ENCODE peak calls at places on chromosomes 7 and 10, in nine cellular contexts. One of them, this sample, is unnamed.

GRCh38 chr7:131727189-131727588 is 170.8 kb upstream of the PODXL start:
- DNase-seq in Panc1: no peak
- DNase-seq in stomach: no peak
- DNase-seq in GM12864: no peak
- DNase-seq in dorsolateral prefrontal cortex: no peak
- DNase-seq in lung: no peak
- DNase-seq in fibroblast of mammary gland: no peak
- DNase-seq in coronary artery: peak
- DNase-seq in body of pancreas: no peak
- DNase-seq in this sample: no peak

GRCh38 chr7:157770716-157771320 is 434.0 kb downstream of the DNAJB6 start:
- DNase-seq in Panc1: no peak
- DNase-seq in stomach: no peak
- DNase-seq in dorsolateral prefrontal cortex: no peak
- DNase-seq in coronary artery: no peak
- DNase-seq in fibroblast of mammary gland: no peak
- DNase-seq in GM12864: no peak
- DNase-seq in lung: no peak
- DNase-seq in body of pancreas: no peak
- DNase-seq in this sample: no peak

GRCh38 chr10:98382691-98383101 is 32.3 kb downstream of the PYROXD2 start:
- DNase-seq in fibroblast of mammary gland: no peak
- DNase-seq in coronary artery: no peak
- DNase-seq in GM12864: no peak
- DNase-seq in stomach: no peak
- DNase-seq in Panc1: no peak
- DNase-seq in lung: no peak
- DNase-seq in dorsolateral prefrontal cortex: no peak
- DNase-seq in body of pancreas: no peak
- DNase-seq in this sample: no peak

GRCh38 chr7:43138710-43139601 is 26.5 kb downstream of the HECW1 start:
- DNase-seq in dorsolateral prefrontal cortex: no peak
- DNase-seq in stomach: no peak
- DNase-seq in Panc1: no peak
- DNase-seq in GM12864: no peak
- DNase-seq in fibroblast of mammary gland: peak
- DNase-seq in coronary artery: no peak
- DNase-seq in body of pancreas: no peak
- DNase-seq in lung: no peak
- DNase-seq in this sample: no peak

GRCh38 chr10:50561266-50561665 is 62.5 kb downstream of the SGMS1 start:
- DNase-seq in lung: no peak
- DNase-seq in body of pancreas: peak
- DNase-seq in GM12864: no peak
- DNase-seq in coronary artery: no peak
- DNase-seq in Panc1: no peak
- DNase-seq in dorsolateral prefrontal cortex: no peak
- DNase-seq in fibroblast of mammary gland: peak
- DNase-seq in stomach: no peak
- DNase-seq in this sample: no peak

GRCh38 chr10:12510566-12510965 is 161.2 kb downstream of the CAMK1D start:
- DNase-seq in body of pancreas: no peak
- DNase-seq in coronary artery: peak
- DNase-seq in fibroblast of mammary gland: no peak
- DNase-seq in dorsolateral prefrontal cortex: peak
- DNase-seq in lung: no peak
- DNase-seq in GM12864: no peak
- DNase-seq in stomach: no peak
- DNase-seq in Panc1: no peak
- DNase-seq in this sample: no peak

GRCh38 chr10:69867699-69868558 is 66.2 kb downstream of the COL13A1 start:
- DNase-seq in coronary artery: no peak
- DNase-seq in fibroblast of mammary gland: no peak
- DNase-seq in GM12864: no peak
- DNase-seq in dorsolateral prefrontal cortex: no peak
- DNase-seq in Panc1: no peak
- DNase-seq in body of pancreas: no peak
- DNase-seq in stomach: no peak
- DNase-seq in lung: no peak
- DNase-seq in this sample: no peak

GRCh38 chr7:75920431-75921161 is 5.6 kb downstream of the POR start:
- DNase-seq in GM12864: no peak
- DNase-seq in Panc1: no peak
- DNase-seq in lung: no peak
- DNase-seq in stomach: peak
- DNase-seq in body of pancreas: no peak
- DNase-seq in dorsolateral prefrontal cortex: no peak
- DNase-seq in fibroblast of mammary gland: peak
- DNase-seq in coronary artery: no peak
- DNase-seq in this sample: no peak

GRCh38 chr7:27576360-27576944 is 86.2 kb downstream of the HIBADH start:
- DNase-seq in body of pancreas: no peak
- DNase-seq in coronary artery: no peak
- DNase-seq in fibroblast of mammary gland: peak
- DNase-seq in Panc1: peak
- DNase-seq in stomach: no peak
- DNase-seq in dorsolateral prefrontal cortex: no peak
- DNase-seq in lung: no peak
- DNase-seq in GM12864: no peak
- DNase-seq in this sample: peak

GRCh38 chr7:153475240-153475639 is 577.0 kb upstream of the DPP6 start:
- DNase-seq in body of pancreas: no peak
- DNase-seq in lung: no peak
- DNase-seq in GM12864: no peak
- DNase-seq in dorsolateral prefrontal cortex: no peak
- DNase-seq in coronary artery: no peak
- DNase-seq in stomach: no peak
- DNase-seq in fibroblast of mammary gland: no peak
- DNase-seq in Panc1: no peak
- DNase-seq in this sample: no peak

GRCh38 chr10:25017661-25018060 is 1.2 kb downstream of the THNSL1 start:
- DNase-seq in lung: no peak
- DNase-seq in Panc1: no peak
- DNase-seq in GM12864: no peak
- DNase-seq in dorsolateral prefrontal cortex: no peak
- DNase-seq in fibroblast of mammary gland: no peak
- DNase-seq in body of pancreas: no peak
- DNase-seq in stomach: no peak
- DNase-seq in coronary artery: no peak
- DNase-seq in this sample: no peak

GRCh38 chr7:133753513-133753912 is 373.6 kb upstream of the LRGUK start:
- DNase-seq in Panc1: no peak
- DNase-seq in coronary artery: no peak
- DNase-seq in body of pancreas: no peak
- DNase-seq in lung: no peak
- DNase-seq in GM12864: no peak
- DNase-seq in stomach: no peak
- DNase-seq in fibroblast of mammary gland: no peak
- DNase-seq in dorsolateral prefrontal cortex: no peak
- DNase-seq in this sample: no peak

GRCh38 chr10:88793747-88794299 is 8.7 kb upstream of the LIPM start:
- DNase-seq in lung: no peak
- DNase-seq in Panc1: no peak
- DNase-seq in GM12864: no peak
- DNase-seq in coronary artery: no peak
- DNase-seq in stomach: no peak
- DNase-seq in dorsolateral prefrontal cortex: no peak
- DNase-seq in fibroblast of mammary gland: peak
- DNase-seq in body of pancreas: no peak
- DNase-seq in this sample: peak

GRCh38 chr10:132746801-132747625 is 38.9 kb downstream of the NKX6-2 start:
- DNase-seq in GM12864: no peak
- DNase-seq in stomach: no peak
- DNase-seq in fibroblast of mammary gland: no peak
- DNase-seq in body of pancreas: no peak
- DNase-seq in coronary artery: no peak
- DNase-seq in dorsolateral prefrontal cortex: no peak
- DNase-seq in lung: no peak
- DNase-seq in Panc1: no peak
- DNase-seq in this sample: no peak

GRCh38 chr10:131983780-131984179 is 2.1 kb upstream of the BNIP3 start:
- DNase-seq in GM12864: no peak
- DNase-seq in lung: no peak
- DNase-seq in body of pancreas: no peak
- DNase-seq in dorsolateral prefrontal cortex: no peak
- DNase-seq in stomach: no peak
- DNase-seq in fibroblast of mammary gland: peak
- DNase-seq in coronary artery: no peak
- DNase-seq in Panc1: peak
- DNase-seq in this sample: no peak

GRCh38 chr7:42170724-42171123 is 66.3 kb downstream of the GLI3 start:
- DNase-seq in coronary artery: no peak
- DNase-seq in lung: no peak
- DNase-seq in GM12864: no peak
- DNase-seq in dorsolateral prefrontal cortex: no peak
- DNase-seq in fibroblast of mammary gland: peak
- DNase-seq in body of pancreas: no peak
- DNase-seq in stomach: no peak
- DNase-seq in Panc1: no peak
- DNase-seq in this sample: no peak

GRCh38 chr7:45709168-45710034 is 135.2 kb downstream of the ADCY1 start:
- DNase-seq in lung: peak
- DNase-seq in GM12864: no peak
- DNase-seq in dorsolateral prefrontal cortex: no peak
- DNase-seq in stomach: peak
- DNase-seq in coronary artery: peak
- DNase-seq in body of pancreas: peak
- DNase-seq in Panc1: no peak
- DNase-seq in fibroblast of mammary gland: peak
- DNase-seq in this sample: no peak
- TF ChIP-seq CTCF in lung: no peak
- TF ChIP-seq CTCF in GM12864: no peak
- TF ChIP-seq CTCF in dorsolateral prefrontal cortex: no peak
- TF ChIP-seq CTCF in stomach: no peak
- TF ChIP-seq CTCF in coronary artery: no peak
- TF ChIP-seq CTCF in body of pancreas: no peak
- TF ChIP-seq CTCF in Panc1: no peak
- TF ChIP-seq CTCF in fibroblast of mammary gland: no peak
- TF ChIP-seq CTCF in this sample: no peak

GRCh38 chr10:1504940-1505339 is 232.4 kb downstream of the ADARB2 start:
- DNase-seq in Panc1: no peak
- DNase-seq in GM12864: no peak
- DNase-seq in stomach: no peak
- DNase-seq in coronary artery: no peak
- DNase-seq in fibroblast of mammary gland: no peak
- DNase-seq in body of pancreas: no peak
- DNase-seq in dorsolateral prefrontal cortex: no peak
- DNase-seq in lung: no peak
- DNase-seq in this sample: no peak

GRCh38 chr10:1507436-1507835 is 229.9 kb downstream of the ADARB2 start:
- DNase-seq in dorsolateral prefrontal cortex: no peak
- DNase-seq in fibroblast of mammary gland: no peak
- DNase-seq in stomach: no peak
- DNase-seq in coronary artery: no peak
- DNase-seq in Panc1: no peak
- DNase-seq in lung: no peak
- DNase-seq in GM12864: no peak
- DNase-seq in body of pancreas: no peak
- DNase-seq in this sample: no peak

GRCh38 chr10:1513221-1513620 is 224.1 kb downstream of the ADARB2 start:
- DNase-seq in stomach: no peak
- DNase-seq in coronary artery: peak
- DNase-seq in body of pancreas: no peak
- DNase-seq in dorsolateral prefrontal cortex: no peak
- DNase-seq in lung: no peak
- DNase-seq in fibroblast of mammary gland: no peak
- DNase-seq in GM12864: no peak
- DNase-seq in Panc1: no peak
- DNase-seq in this sample: no peak

GRCh38 chr10:1508096-1508495 is 229.2 kb downstream of the ADARB2 start:
- DNase-seq in GM12864: no peak
- DNase-seq in lung: no peak
- DNase-seq in fibroblast of mammary gland: no peak
- DNase-seq in dorsolateral prefrontal cortex: no peak
- DNase-seq in stomach: no peak
- DNase-seq in Panc1: no peak
- DNase-seq in coronary artery: peak
- DNase-seq in body of pancreas: no peak
- DNase-seq in this sample: no peak

GRCh38 chr10:1509003-1509402 is 228.3 kb downstream of the ADARB2 start:
- DNase-seq in GM12864: no peak
- DNase-seq in coronary artery: peak
- DNase-seq in lung: no peak
- DNase-seq in dorsolateral prefrontal cortex: no peak
- DNase-seq in Panc1: no peak
- DNase-seq in body of pancreas: no peak
- DNase-seq in fibroblast of mammary gland: no peak
- DNase-seq in stomach: no peak
- DNase-seq in this sample: no peak
- H3K4me3 ChIP-seq in GM12864: no peak
- H3K4me3 ChIP-seq in coronary artery: no peak
- H3K4me3 ChIP-seq in lung: no peak
- H3K4me3 ChIP-seq in dorsolateral prefrontal cortex: no peak
- H3K4me3 ChIP-seq in Panc1: no peak
- H3K4me3 ChIP-seq in body of pancreas: no peak
- H3K4me3 ChIP-seq in fibroblast of mammary gland: no peak
- H3K4me3 ChIP-seq in stomach: no peak
- H3K4me3 ChIP-seq in this sample: no peak

DNA sequence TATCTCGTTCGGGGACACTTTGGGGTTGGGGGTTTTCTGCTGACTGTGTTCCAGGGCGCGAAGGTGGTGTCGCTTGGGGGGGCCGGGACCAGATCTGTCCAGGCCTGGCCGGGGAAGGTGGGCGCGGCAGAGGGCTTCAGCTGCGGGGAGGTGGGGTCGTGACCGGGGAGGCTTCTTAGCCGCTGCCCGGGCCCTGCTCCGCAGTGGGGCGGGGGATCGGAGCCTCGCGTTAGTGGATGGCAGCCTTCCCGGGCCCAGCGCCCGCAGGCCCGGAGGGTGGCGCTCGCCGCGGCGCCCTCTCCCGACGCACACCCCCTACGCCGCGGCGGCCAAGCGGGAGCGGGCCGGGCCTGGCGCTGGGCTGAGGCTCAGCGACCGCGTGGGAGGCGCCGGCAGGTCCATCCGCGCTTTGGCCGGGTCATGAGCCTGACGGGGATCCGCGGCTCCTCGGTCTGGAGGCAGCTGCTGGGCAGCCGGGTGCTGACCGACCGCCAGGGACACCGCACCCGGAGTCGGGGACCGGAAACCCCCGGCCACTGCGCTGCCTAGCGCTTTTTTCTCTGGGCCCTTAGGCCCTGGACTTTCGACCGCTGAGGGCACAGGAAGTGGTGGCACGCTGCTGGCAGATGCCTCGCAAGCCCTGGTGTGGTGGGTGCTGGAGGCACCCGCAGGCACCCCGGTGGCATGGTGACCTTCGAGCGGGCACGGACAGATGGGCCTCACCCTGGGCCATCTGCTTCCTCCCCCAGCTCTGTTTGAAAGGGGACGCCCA is 1.2 kb downstream of the AGAP3 start:
- DNase-seq in GM12864: no peak
- DNase-seq in dorsolateral prefrontal cortex: no peak
- DNase-seq in lung: no peak
- DNase-seq in coronary artery: no peak
- DNase-seq in Panc1: no peak
- DNase-seq in stomach: peak
- DNase-seq in fibroblast of mammary gland: peak
- DNase-seq in body of pancreas: peak
- DNase-seq in this sample: peak
- TF ChIP-seq CTCF in GM12864: peak
- TF ChIP-seq CTCF in dorsolateral prefrontal cortex: peak
- TF ChIP-seq CTCF in lung: no peak
- TF ChIP-seq CTCF in coronary artery: no peak
- TF ChIP-seq CTCF in Panc1: peak
- TF ChIP-seq CTCF in stomach: no peak
- TF ChIP-seq CTCF in fibroblast of mammary gland: no peak
- TF ChIP-seq CTCF in body of pancreas: peak
- TF ChIP-seq CTCF in this sample: peak

GRCh38 chr10:23198610-23198939 is 6.5 kb downstream of the PTF1A start:
- DNase-seq in Panc1: no peak
- DNase-seq in stomach: no peak
- DNase-seq in coronary artery: no peak
- DNase-seq in body of pancreas: no peak
- DNase-seq in dorsolateral prefrontal cortex: no peak
- DNase-seq in fibroblast of mammary gland: no peak
- DNase-seq in lung: no peak
- DNase-seq in GM12864: no peak
- DNase-seq in this sample: no peak
- H3K4me3 ChIP-seq in Panc1: peak
- H3K4me3 ChIP-seq in stomach: no peak
- H3K4me3 ChIP-seq in coronary artery: no peak
- H3K4me3 ChIP-seq in body of pancreas: peak
- H3K4me3 ChIP-seq in dorsolateral prefrontal cortex: no peak
- H3K4me3 ChIP-seq in fibroblast of mammary gland: no peak
- H3K4me3 ChIP-seq in lung: no peak
- H3K4me3 ChIP-seq in GM12864: no peak
- H3K4me3 ChIP-seq in this sample: no peak

This sample was measured in GM12865.